ENCODE peak calls at places on chromosomes 2 and 18, in six cellular contexts. S is CD8-positive, alpha-beta T cell; L is HL-60; V is AG04450; J is skeletal muscle cell; K is neuronal stem cell. Z is an unnamed sample.
A peak's percentile ranks its signal among the peaks of the same experiment; 100 is the strongest.

GRCh38 chr2:25711641-25712369 is 38.4 kb upstream of the DTNB start:
- DNase-seq in S (no peak), L (peak; percentile 35), V (no peak), J (no peak), K (no peak), Z (no peak)

GRCh38 chr18:36185157-36185556 is 2.1 kb upstream of the MOCOS start:
- DNase-seq in S (no peak), L (no peak), V (no peak), J (no peak), K (no peak), Z (no peak)

GRCh38 chr2:191597186-191597751 is 80.7 kb upstream of the NABP1 start:
- DNase-seq in S (no peak), L (no peak), V (no peak), J (no peak), K (no peak), Z (no peak)

GRCh38 chr2:40165503-40165867 is 286.4 kb downstream of the SLC8A1 start:
- DNase-seq in S (no peak), L (no peak), V (no peak), J (no peak), K (no peak), Z (no peak)

GRCh38 chr2:100246163-100247145 is 75.8 kb downstream of the LONRF2 start:
- DNase-seq in S (no peak), L (peak; percentile 52), V (no peak), J (no peak), K (no peak), Z (no peak)

GRCh38 chr18:70907673-70908072 is 618.8 kb downstream of the SOCS6 start:
- DNase-seq in S (no peak), L (no peak), V (no peak), J (no peak), K (no peak), Z (peak; percentile 6)

GRCh38 chr18:10418836-10419235 is 35.6 kb upstream of the APCDD1 start:
- DNase-seq in S (no peak), L (no peak), V (no peak), J (no peak), K (no peak), Z (no peak)

GRCh38 chr2:226893206-226893605 is 57.4 kb downstream of the RHBDD1 start:
- DNase-seq in S (no peak), L (no peak), V (no peak), J (peak; percentile 56), K (no peak), Z (no peak)

GRCh38 chr2:113164930-113165585 is 8.7 kb upstream of the PSD4 start:
- DNase-seq in S (no peak), L (no peak), V (no peak), J (no peak), K (no peak), Z (no peak)

GRCh38 chr2:1226766-1227165 is 186.5 kb upstream of the TPO start:
- DNase-seq in S (no peak), L (no peak), V (no peak), J (no peak), K (no peak), Z (no peak)

GRCh38 chr2:161905389-161906046 is 168.5 kb downstream of the DPP4 start:
- DNase-seq in S (no peak), L (no peak), V (no peak), J (peak; percentile 23), K (no peak), Z (peak; percentile 51)

GRCh38 chr18:75125359-75126331 is 83.3 kb downstream of the PTGR3 start:
- DNase-seq in S (no peak), L (no peak), V (no peak), J (no peak), K (no peak), Z (no peak)

GRCh38 chr2:201228271-201228911 is 31.9 kb upstream of the CASP8 start:
- DNase-seq in S (no peak), L (no peak), V (no peak), J (no peak), K (no peak), Z (no peak)

GRCh38 chr2:159557437-159558034 is 58.8 kb downstream of the BAZ2B start:
- DNase-seq in S (no peak), L (peak; percentile 45), V (no peak), J (no peak), K (no peak), Z (peak; percentile 5)

GRCh38 chr18:59520569-59520968 is 161.5 kb upstream of the LMAN1 start:
- DNase-seq in S (no peak), L (no peak), V (no peak), J (no peak), K (no peak), Z (no peak)

GRCh38 chr2:137383391-137383790 is 580.9 kb upstream of the HNMT start:
- DNase-seq in S (no peak), L (no peak), V (no peak), J (no peak), K (peak; percentile 4), Z (no peak)

GRCh38 chr2:170930132-170931109 is 1.4 kb downstream of the GORASP2 start:
- DNase-seq in S (peak; percentile 58), L (peak; percentile 41), V (no peak), J (no peak), K (no peak), Z (peak; percentile 32)

GRCh38 chr2:235091983-235092382 is 140.2 kb downstream of the SH3BP4 start:
- DNase-seq in S (no peak), L (no peak), V (no peak), J (no peak), K (no peak), Z (no peak)

GRCh38 chr2:79223539-79223938 is 64.0 kb upstream of the REG3A start:
- DNase-seq in S (no peak), L (no peak), V (no peak), J (no peak), K (no peak), Z (no peak)

GRCh38 chr18:13641551-13642439 is 84.6 kb downstream of the FAM210A start:
- DNase-seq in S (no peak), L (no peak), V (no peak), J (no peak), K (no peak), Z (no peak)

GRCh38 chr2:101361079-101361478 is 26.2 kb downstream of the CREG2 start:
- DNase-seq in S (no peak), L (no peak), V (no peak), J (no peak), K (no peak), Z (no peak)

GRCh38 chr2:133148187-133148586 is 420.1 kb downstream of the NCKAP5 start:
- DNase-seq in S (no peak), L (no peak), V (no peak), J (no peak), K (no peak), Z (no peak)

GRCh38 chr2:18506883-18507519 is 53.5 kb downstream of the RDH14 start:
- DNase-seq in S (no peak), L (no peak), V (no peak), J (no peak), K (no peak), Z (no peak)

GRCh38 chr2:234823196-234823876 is 128.5 kb upstream of the SH3BP4 start:
- DNase-seq in S (no peak), L (no peak), V (no peak), J (no peak), K (no peak), Z (no peak)

GRCh38 chr2:222318712-222319575 is 20.1 kb upstream of the PAX3 start:
- DNase-seq in S (no peak), L (peak; percentile 51), V (no peak), J (no peak), K (peak; percentile 43), Z (no peak)

GRCh38 chr2:119005565-119005964 is 63.6 kb downstream of the MARCO start:
- DNase-seq in S (no peak), L (no peak), V (no peak), J (no peak), K (no peak), Z (no peak)

GRCh38 chr2:48738806-48739205 is 16.7 kb downstream of the LHCGR start:
- DNase-seq in S (no peak), L (no peak), V (no peak), J (no peak), K (no peak), Z (peak; percentile 56)

GRCh38 chr2:107801498-107801897 is 25.2 kb upstream of the RGPD4 start:
- DNase-seq in S (no peak), L (no peak), V (no peak), J (no peak), K (no peak), Z (no peak)

GRCh38 chr2:165450141-165450540 is 19.4 kb upstream of the CSRNP3 start:
- DNase-seq in S (no peak), L (no peak), V (no peak), J (no peak), K (no peak), Z (no peak)

DNA sequence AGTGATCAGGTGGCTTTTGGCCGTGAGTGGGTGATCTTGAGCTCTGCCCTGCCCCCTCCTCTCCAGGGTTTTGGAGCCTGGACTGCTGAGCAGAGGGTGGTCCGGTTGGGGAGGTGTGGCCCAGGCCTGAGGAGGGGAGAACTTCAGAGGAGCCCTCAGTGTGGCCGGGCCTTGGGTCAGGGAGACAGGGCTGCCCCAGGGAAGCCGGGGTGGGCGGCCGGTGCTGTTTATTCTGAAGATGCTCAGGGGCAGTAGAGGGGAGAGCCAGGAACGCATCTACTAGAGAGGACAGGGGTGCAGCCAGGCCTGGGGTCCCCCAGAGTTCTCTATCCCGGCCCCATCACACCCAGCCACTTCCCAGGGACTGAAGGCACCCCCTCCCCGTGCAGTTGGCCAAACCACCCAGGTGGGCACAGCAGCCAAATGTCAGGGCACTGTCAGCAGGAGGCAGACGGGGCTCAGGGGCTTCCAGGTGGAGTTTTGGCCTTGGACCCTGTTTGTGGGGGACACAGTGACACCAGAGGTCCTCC is 971 bp downstream of the ERFE start:
- DNase-seq in S (no peak), L (no peak), V (no peak), J (no peak), K (no peak), Z (no peak)
- H3K4me3 ChIP-seq in S (peak overlapping the region; percentile 19), L (no peak overlapping the region), V (peak overlapping the region; percentile 47), J (peak overlapping the region; percentile 48), K (no peak overlapping the region), Z (peak overlapping the region; percentile 21)

DNA sequence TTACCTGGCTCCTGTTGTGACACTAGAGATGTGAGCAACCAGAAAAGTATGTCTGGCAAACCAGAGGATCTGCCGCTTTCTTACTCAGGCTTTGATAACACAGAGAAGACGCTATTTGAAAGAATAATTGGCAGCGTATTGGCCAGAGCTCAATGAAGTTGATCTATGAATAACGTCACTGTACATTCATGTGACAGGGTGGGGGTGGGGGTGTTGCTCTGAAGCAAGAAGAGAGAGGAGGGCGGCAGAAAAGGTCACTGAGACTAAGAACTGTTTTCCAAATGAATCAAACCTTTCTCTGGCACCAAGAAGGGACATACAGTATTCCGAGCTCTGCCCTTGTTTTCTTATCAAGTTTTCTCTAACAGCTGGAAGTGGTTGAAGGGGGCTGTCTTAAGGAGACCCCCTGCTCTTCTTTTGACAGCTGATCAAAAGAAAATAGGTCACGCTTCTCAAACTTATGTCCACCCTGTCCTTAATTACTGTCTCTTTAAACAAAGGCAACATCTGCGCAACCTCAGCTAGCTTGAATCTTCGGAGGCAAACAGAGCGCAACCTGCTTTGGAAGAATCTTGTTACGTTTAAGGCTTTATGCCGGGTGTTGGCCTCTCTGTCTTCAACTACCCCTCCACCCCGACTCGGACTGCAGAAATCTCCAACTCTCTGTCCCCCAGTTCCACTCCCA is 1.5 kb upstream of the ONECUT2 start:
- DNase-seq in S (no peak), L (no peak), V (no peak), J (no peak), K (peak; percentile 27), Z (no peak)
- H3K4me3 ChIP-seq in S (no peak overlapping the region), L (no peak overlapping the region), V (no peak overlapping the region), J (no peak overlapping the region), K (no peak overlapping the region), Z (no peak overlapping the region)

GRCh38 chr2:42168459-42169099 is 574 bp upstream of the EML4 start:
- DNase-seq in S (no peak), L (no peak), V (no peak), J (no peak), K (no peak), Z (no peak)
- H3K4me3 ChIP-seq in S (no peak overlapping the region), L (no peak overlapping the region), V (peak overlapping the region; percentile 27), J (peak overlapping the region; percentile 28), K (no peak overlapping the region), Z (peak overlapping the region; percentile 18)

GRCh38 chr2:30235008-30235655 is 3.8 kb downstream of the LBH start:
- DNase-seq in S (peak; percentile 69), L (no peak), V (no peak), J (no peak), K (no peak), Z (no peak)
- H3K4me3 ChIP-seq in S (peak overlapping the region; percentile 96), L (no peak overlapping the region), V (peak overlapping the region; percentile 89), J (no peak overlapping the region), K (no peak overlapping the region), Z (no peak overlapping the region)

Z was measured in astrocyte of the spinal cord.